ENCODE peak calls at places on chromosomes 2 and 18, in four cellular contexts. P, A, X and N are unnamed samples.

GRCh38 chr2:6986251-6986893 is 69.2 kb downstream of the RNF144A start:
- DNase-seq in P (no peak), A (peak; percentile 55), X (peak; percentile 17), N (peak; percentile 78)

GRCh38 chr18:7822435-7823425 is 255.6 kb downstream of the PTPRM start:
- DNase-seq in P (no peak), A (no peak), X (no peak), N (no peak)

GRCh38 chr18:8627107-8627472 is 17.9 kb downstream of the RAB12 start:
- DNase-seq in P (no peak), A (no peak), X (no peak), N (no peak)

GRCh38 chr2:191365089-191365488 is 119.9 kb downstream of the MYO1B start:
- DNase-seq in P (no peak), A (no peak), X (no peak), N (no peak)

GRCh38 chr2:198408171-198408570 is 603.8 kb downstream of the PLCL1 start:
- DNase-seq in P (no peak), A (no peak), X (no peak), N (no peak)

GRCh38 chr18:62500174-62500573 is 22.7 kb upstream of the ZCCHC2 start:
- DNase-seq in P (no peak), A (no peak), X (no peak), N (no peak)

GRCh38 chr2:37635359-37636208 is 35.9 kb downstream of the CDC42EP3 start:
- DNase-seq in P (no peak), A (no peak), X (no peak), N (peak; percentile 97)

GRCh38 chr18:72419914-72420313 is 124.2 kb downstream of the CBLN2 start:
- DNase-seq in P (no peak), A (no peak), X (no peak), N (no peak)

GRCh38 chr2:2542966-2543555 is 212.0 kb upstream of the MYT1L start:
- DNase-seq in P (no peak), A (no peak), X (no peak), N (no peak)

GRCh38 chr2:198016244-198016643 is 211.9 kb downstream of the PLCL1 start:
- DNase-seq in P (no peak), A (no peak), X (no peak), N (no peak)

GRCh38 chr18:42289526-42289925 is 334.5 kb downstream of the PIK3C3 start:
- DNase-seq in P (no peak), A (no peak), X (no peak), N (no peak)

GRCh38 chr2:183242937-183243336 is 118.7 kb downstream of the NUP35 start:
- DNase-seq in P (no peak), A (no peak), X (no peak), N (no peak)

GRCh38 chr18:3214855-3215637 is 4.7 kb downstream of the MYOM1 start:
- DNase-seq in P (no peak), A (no peak), X (no peak), N (no peak)

GRCh38 chr2:218882463-218882821 is 1.8 kb downstream of the WNT10A start:
- DNase-seq in P (no peak), A (no peak), X (no peak), N (peak; percentile 47)

GRCh38 chr18:13446581-13447470 is 228.3 kb downstream of the LDLRAD4 start:
- DNase-seq in P (no peak), A (no peak), X (peak; percentile 33), N (no peak)

GRCh38 chr2:64945973-64946736 is 43.0 kb upstream of the SLC1A4 start:
- DNase-seq in P (no peak), A (no peak), X (no peak), N (peak; percentile 99)

GRCh38 chr2:95043300-95043786 is 17.8 kb downstream of the MAL start:
- DNase-seq in P (no peak), A (no peak), X (no peak), N (no peak)

GRCh38 chr2:55138546-55139288 is 88.5 kb upstream of the RTN4 start:
- DNase-seq in P (no peak), A (no peak), X (no peak), N (no peak)

GRCh38 chr2:96927420-96928171 is 57.7 kb upstream of the SEMA4C start:
- DNase-seq in P (no peak), A (no peak), X (no peak), N (no peak)

GRCh38 chr2:183089192-183089851 is 10.8 kb downstream of the DUSP19 start:
- DNase-seq in P (no peak), A (no peak), X (no peak), N (no peak)

GRCh38 chr2:238440767-238441166 is 14.0 kb downstream of the ASB1 start:
- DNase-seq in P (no peak), A (no peak), X (no peak), N (no peak)

GRCh38 chr18:682833-683232 is 25.4 kb downstream of the TYMS start:
- DNase-seq in P (no peak), A (no peak), X (no peak), N (no peak)

GRCh38 chr18:52582516-52582915 is 242.5 kb downstream of the DCC start:
- DNase-seq in P (no peak), A (no peak), X (no peak), N (no peak)

GRCh38 chr2:190943706-190944105 is 63.1 kb downstream of the GLS start:
- DNase-seq in P (no peak), A (no peak), X (no peak), N (no peak)

GRCh38 chr2:190069936-190070696 is 7.6 kb upstream of the MSTN start:
- DNase-seq in P (peak; percentile 71), A (peak; percentile 30), X (peak; percentile 74), N (peak; percentile 66)

GRCh38 chr2:98063289-98063688 is 23.7 kb upstream of the VWA3B start:
- DNase-seq in P (no peak), A (no peak), X (no peak), N (no peak)

GRCh38 chr18:74454279-74454741 is 2.8 kb downstream of the DIPK1C start:
- DNase-seq in P (no peak), A (no peak), X (no peak), N (no peak)

DNA sequence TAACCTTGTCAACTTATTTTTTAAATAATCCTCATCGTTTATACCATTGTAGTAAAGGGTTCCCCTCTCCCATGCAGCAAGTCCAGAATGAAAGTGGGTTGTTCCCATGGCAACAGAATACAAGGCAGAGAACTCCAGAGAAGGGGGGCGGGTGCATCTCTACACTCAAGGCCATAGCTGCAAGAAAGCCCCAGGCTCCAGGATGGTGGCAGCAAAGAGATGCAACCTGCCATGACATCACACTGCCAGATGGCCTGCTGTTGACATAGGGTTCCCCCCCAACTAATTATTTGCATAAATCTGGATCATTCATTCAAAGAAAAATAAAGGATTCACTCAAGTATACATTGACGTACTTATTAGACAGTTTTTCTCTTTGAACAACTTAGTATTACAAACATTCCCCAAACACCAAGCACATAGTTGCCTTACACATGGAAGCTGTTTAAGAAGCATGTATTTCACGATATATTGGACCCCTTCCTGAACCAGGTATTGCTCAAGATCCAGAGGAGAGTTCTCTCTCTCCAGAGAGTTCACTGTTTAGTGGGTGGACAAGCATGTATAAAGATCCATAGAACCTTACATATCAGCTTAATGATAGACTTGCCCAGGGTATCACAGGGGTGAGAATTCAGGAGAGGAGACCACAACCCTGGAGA is 87.4 kb upstream of the KLF7 start:
- DNase-seq in P (no peak), A (peak; percentile 56), X (peak; percentile 32), N (no peak)
- TF ChIP-seq MAX in P (no peak), A (no peak), X (no peak), N (no peak)

DNA sequence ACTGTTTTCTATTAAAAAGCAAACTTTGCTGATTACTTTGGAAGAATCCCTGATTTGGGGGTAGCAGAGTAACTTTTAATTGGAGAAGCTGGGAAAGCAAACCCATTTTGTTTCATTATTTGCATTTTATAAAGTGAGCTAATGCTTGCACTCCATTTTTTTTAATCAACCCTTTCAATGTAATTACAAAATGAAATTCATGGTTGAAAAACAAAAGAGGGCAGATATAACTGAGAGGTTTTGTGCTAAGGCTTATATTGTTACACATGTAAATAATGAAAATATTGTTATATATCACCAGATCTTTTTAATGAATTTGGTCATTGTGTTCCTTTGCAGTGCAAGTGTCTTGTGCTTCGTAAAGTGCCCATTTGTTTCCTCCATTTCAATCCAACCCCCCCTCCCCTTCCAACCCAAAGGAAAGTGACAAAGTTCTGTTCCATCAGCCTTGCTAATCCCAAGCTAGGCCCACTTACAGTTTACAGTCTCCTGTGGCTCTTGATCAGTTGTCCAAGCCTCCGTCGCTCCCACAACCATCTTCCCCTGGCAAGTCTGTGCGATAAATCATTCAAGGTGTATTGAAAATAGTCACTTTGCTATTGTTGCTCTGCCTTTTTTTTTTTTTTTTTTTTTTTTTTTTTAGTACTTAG is 6.4 kb downstream of the POU3F3 start:
- DNase-seq in P (no peak), A (no peak), X (no peak), N (no peak)
- H3K4me3 ChIP-seq in P (no peak overlapping the region), A (no peak overlapping the region), X (no peak overlapping the region), N (no peak overlapping the region)

GRCh38 chr2:175804130-175804529 is 197.9 kb downstream of the LNPK start:
- DNase-seq in P (no peak), A (no peak), X (no peak), N (no peak)
- TF ChIP-seq MAX in P (no peak), A (no peak), X (no peak), N (no peak)

GRCh38 chr2:36359006-36359580 is 3.5 kb downstream of the CRIM1 start:
- DNase-seq in P (no peak), A (peak; percentile 22), X (no peak), N (peak; percentile 26)
- H3K4me3 ChIP-seq in P (no peak overlapping the region), A (peak overlapping the region; percentile 91), X (peak overlapping the region; percentile 90), N (no peak overlapping the region)

GRCh38 chr2:176584333-176584732 is 315.1 kb downstream of the MTX2 start:
- DNase-seq in P (no peak), A (no peak), X (peak; percentile 72), N (no peak)

GRCh38 chr2:176585291-176585690 is 316.0 kb downstream of the MTX2 start:
- DNase-seq in P (no peak), A (no peak), X (no peak), N (no peak)

GRCh38 chr2:176582990-176583481 is 313.8 kb downstream of the MTX2 start:
- DNase-seq in P (peak; percentile 65), A (no peak), X (peak; percentile 87), N (peak; percentile 66)

GRCh38 chr2:176583530-176584101 is 314.4 kb downstream of the MTX2 start:
- DNase-seq in P (no peak), A (no peak), X (peak; percentile 56), N (no peak)

DNA sequence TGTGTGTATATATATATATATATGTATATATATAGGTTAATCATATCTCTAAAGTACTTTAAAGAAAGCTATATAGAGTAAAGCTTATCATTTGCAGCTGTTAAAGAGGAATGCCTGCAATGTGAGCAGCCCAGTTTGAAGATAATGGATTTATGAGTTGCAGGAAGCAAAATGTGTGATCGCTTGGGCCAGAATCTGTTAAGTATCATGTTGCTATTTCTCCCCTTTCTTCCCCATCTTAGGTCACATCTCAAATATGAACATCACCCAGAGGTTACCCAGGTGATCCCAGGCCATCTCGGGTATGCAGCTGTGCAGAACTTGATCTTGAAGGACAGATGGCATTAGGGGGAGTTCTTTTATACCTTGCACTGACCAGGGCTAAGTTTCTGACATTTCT is 316.5 kb downstream of the MTX2 start:
- DNase-seq in P (no peak), A (no peak), X (no peak), N (no peak)
- TF ChIP-seq MAX in P (no peak), A (no peak), X (no peak), N (no peak)

GRCh38 chr2:239927424-239927981 is 97.6 kb downstream of the NDUFA10 start:
- DNase-seq in P (peak; percentile 58), A (no peak), X (peak; percentile 89), N (peak; percentile 83)
- H3K4me3 ChIP-seq in P (peak overlapping the region; percentile 36), A (no peak overlapping the region), X (peak overlapping the region; percentile 33), N (no peak overlapping the region)

GRCh38 chr2:42172566-42172965 is 3.4 kb downstream of the EML4 start:
- DNase-seq in P (no peak), A (no peak), X (no peak), N (no peak)
- TF ChIP-seq MAX in P (no peak), A (no peak), X (no peak), N (no peak)